ENCODE peak calls at places on chromosomes 5 and 9, in ten cellular contexts. F is activated effector memory CD4-positive, alpha-beta T cell treated with anti-CD3 and anti-CD28 coated beads, Interleukin-2, amount 50 U/mL, for 16 hours; M is coronary artery; W is SJSA1; L is SW480; E is stimulated activated CD4-positive, alpha-beta T cell treated with anti-CD3 and anti-CD28 coated beads, Interleukin-2, amount 100 ng/mL, for 24 hours; U is AG08395; K is endothelial cell; P is NCI-H2081; D is stimulated activated naive CD8-positive, alpha-beta T cell treated with anti-CD3 and anti-CD28 coated beads, Interleukin-15, Interleukin-2, amounts not matched to agents 100 U/mL and 50 U/mL, for 24 hours. Y is an unnamed sample.
A peak's percentile ranks its signal among the peaks of the same experiment; 100 is the strongest.

GRCh38 chr9:77521091-77521490 is 127.0 kb downstream of the GNA14 start:
- DNase-seq in F (no peak), W (no peak), D (no peak), K (no peak), U (no peak), P (no peak), M (no peak), L (no peak), E (no peak), Y (peak; percentile 19)

GRCh38 chr9:84567776-84568175 is 101.8 kb upstream of the NTRK2 start:
- DNase-seq in F (no peak), K (no peak), U (no peak), W (no peak), P (peak; percentile 29), D (no peak), E (no peak), M (no peak), L (no peak), Y (no peak)

GRCh38 chr9:131640438-131641181 is 95.3 kb downstream of the PRRT1B start:
- DNase-seq in E (no peak), D (no peak), L (no peak), W (no peak), P (no peak), K (no peak), M (no peak), U (peak; percentile 60), F (no peak), Y (no peak)

GRCh38 chr5:181028032-181028819 is 11.8 kb upstream of the BTNL9 start:
- DNase-seq in P (no peak), D (no peak), U (no peak), E (no peak), K (no peak), M (no peak), L (peak; percentile 83), W (no peak), F (no peak), Y (no peak)

GRCh38 chr5:67447732-67448131 is 251.1 kb upstream of the CD180 start:
- DNase-seq in K (no peak), W (no peak), U (no peak), D (no peak), F (no peak), E (no peak), M (no peak), L (no peak), P (no peak), Y (no peak)

GRCh38 chr5:58751222-58751621 is 168.3 kb downstream of the RAB3C start:
- DNase-seq in P (no peak), K (no peak), D (no peak), E (no peak), F (no peak), U (no peak), M (no peak), W (no peak), L (no peak), Y (no peak)

GRCh38 chr5:14357441-14357840 is 214.3 kb downstream of the TRIO start:
- DNase-seq in E (no peak), F (no peak), K (peak; percentile 29), U (no peak), P (no peak), D (no peak), W (no peak), L (no peak), M (no peak), Y (no peak)

GRCh38 chr9:134571946-134572914 is 69.4 kb upstream of the COL5A1 start:
- DNase-seq in P (no peak), E (peak; percentile 15), K (no peak), L (peak; percentile 68), U (no peak), D (no peak), M (peak; percentile 63), W (peak; percentile 21), F (peak; percentile 61), Y (no peak)

GRCh38 chr5:175861337-175862130 is 9.8 kb upstream of the CPLX2 start:
- DNase-seq in K (no peak), F (no peak), E (no peak), W (no peak), M (no peak), L (peak; percentile 99), D (no peak), U (no peak), P (peak; percentile 96), Y (no peak)

GRCh38 chr5:80799041-80799440 is 144.3 kb upstream of the DHFR start:
- DNase-seq in F (no peak), K (no peak), L (no peak), D (no peak), W (no peak), E (no peak), P (no peak), U (no peak), M (no peak), Y (no peak)

GRCh38 chr5:59133801-59134261 is 551.0 kb downstream of the RAB3C start:
- DNase-seq in U (peak; percentile 84), M (no peak), L (no peak), P (no peak), F (no peak), W (peak; percentile 60), E (no peak), D (no peak), K (no peak), Y (no peak)

GRCh38 chr9:134150557-134151214 is 13.7 kb downstream of the RNU6ATAC start:
- DNase-seq in F (no peak), K (no peak), D (no peak), L (no peak), W (no peak), U (no peak), P (no peak), E (no peak), M (no peak), Y (no peak)

GRCh38 chr5:1005904-1006655 is 2.5 kb upstream of the NKD2 start:
- DNase-seq in P (no peak), M (no peak), U (no peak), F (peak; percentile 57), K (peak; percentile 3), L (no peak), E (no peak), W (no peak), D (peak; percentile 2), Y (no peak)

GRCh38 chr5:1468247-1468612 is 23.0 kb upstream of the SLC6A3 start:
- DNase-seq in D (peak; percentile 57), W (no peak), E (no peak), P (no peak), L (no peak), M (no peak), U (peak; percentile 38), K (peak; percentile 74), F (peak; percentile 66), Y (no peak)

GRCh38 chr9:75170898-75171360 is 82.6 kb downstream of the OSTF1 start:
- DNase-seq in U (no peak), D (no peak), P (no peak), W (peak; percentile 34), L (no peak), K (no peak), M (no peak), E (no peak), F (no peak), Y (no peak)